ENCODE peak calls at places on chromosomes 1 and 21, in nine cellular contexts. V is stomach, T is A549, F is body of pancreas, E is HCT116, L is Peyer's patch, P is spleen, H is IMR-90, Q is uterus. K is an unnamed sample.

GRCh38 chr1:20233394-20233793 is 47.1 kb upstream of the PLA2G2C start:
- DNase-seq in V (no peak), T (peak; percentile 31), F (no peak), E (peak; percentile 21), L (no peak), P (no peak), H (peak; percentile 38), Q (no peak), K (peak; percentile 17)

GRCh38 chr1:39922139-39922757 is 20.5 kb upstream of the MYCL start:
- DNase-seq in V (no peak), T (no peak), F (no peak), E (no peak), L (no peak), P (no peak), H (no peak), Q (no peak), K (no peak)

GRCh38 chr21:25107708-25108107 is 499.6 kb downstream of the MRPL39 start:
- DNase-seq in V (no peak), T (no peak), F (no peak), E (no peak), L (no peak), P (no peak), H (peak; percentile 94), Q (no peak), K (no peak)

GRCh38 chr1:174160109-174160473 is 771 bp downstream of the RABGAP1L start:
- DNase-seq in V (peak; percentile 66), T (peak; percentile 11), F (peak; percentile 62), E (no peak), L (peak; percentile 85), P (peak; percentile 84), H (peak; percentile 39), Q (peak; percentile 24), K (peak; percentile 78)

GRCh38 chr1:184052194-184052559 is 647 bp downstream of the TSEN15 start:
- DNase-seq in V (no peak), T (no peak), F (no peak), E (no peak), L (no peak), P (no peak), H (no peak), Q (no peak), K (peak; percentile 53)

GRCh38 chr1:57831624-57832023 is 407.8 kb upstream of the DAB1 start:
- DNase-seq in V (no peak), T (peak; percentile 1), F (no peak), E (no peak), L (no peak), P (no peak), H (no peak), Q (no peak), K (no peak)

GRCh38 chr1:155131285-155131684 is 3.6 kb downstream of the EFNA1 start:
- DNase-seq in V (peak; percentile 78), T (no peak), F (peak; percentile 85), E (no peak), L (peak; percentile 88), P (no peak), H (no peak), Q (no peak), K (no peak)

GRCh38 chr1:56424744-56425493 is 154.4 kb downstream of the PLPP3 start:
- DNase-seq in V (peak; percentile 68), T (peak; percentile 29), F (peak; percentile 60), E (peak; percentile 36), L (no peak), P (no peak), H (peak; percentile 71), Q (peak; percentile 37), K (no peak)

GRCh38 chr1:227709451-227709850 is 25.7 kb downstream of the JMJD4 start:
- DNase-seq in V (no peak), T (no peak), F (no peak), E (no peak), L (no peak), P (no peak), H (no peak), Q (no peak), K (no peak)

DNA sequence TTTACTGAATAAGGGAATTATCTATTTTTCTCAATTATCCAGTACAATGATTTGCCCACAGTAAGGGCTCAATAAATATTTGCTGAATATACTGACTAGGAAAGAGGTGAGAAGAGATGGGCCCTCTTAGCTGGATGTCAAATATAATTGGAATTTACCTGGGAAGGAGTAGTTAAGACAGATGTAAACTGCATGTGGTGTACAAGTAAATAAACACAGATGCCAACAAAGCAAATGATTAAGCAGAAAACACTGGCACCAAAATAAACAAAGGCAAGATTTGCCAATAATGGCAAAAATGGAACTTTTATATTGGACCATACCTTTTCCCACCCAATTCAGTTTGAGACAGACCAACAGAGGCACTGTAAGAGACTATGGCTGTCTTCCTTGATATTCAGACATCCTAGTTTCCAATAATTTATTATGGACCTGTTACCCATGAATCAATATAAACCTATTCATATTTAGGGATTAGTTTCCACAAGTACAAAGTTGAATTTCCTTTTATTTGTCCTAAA is 7.4 kb downstream of the PNRC2 start:
- DNase-seq in V (no peak), T (no peak), F (no peak), E (no peak), L (no peak), P (no peak), H (no peak), Q (no peak), K (no peak)
- TF ChIP-seq POLR2A in V (no peak), T (no peak), F (no peak), E (no peak), L (no peak), P (no peak), H (no peak), Q (no peak), K (no peak)

DNA sequence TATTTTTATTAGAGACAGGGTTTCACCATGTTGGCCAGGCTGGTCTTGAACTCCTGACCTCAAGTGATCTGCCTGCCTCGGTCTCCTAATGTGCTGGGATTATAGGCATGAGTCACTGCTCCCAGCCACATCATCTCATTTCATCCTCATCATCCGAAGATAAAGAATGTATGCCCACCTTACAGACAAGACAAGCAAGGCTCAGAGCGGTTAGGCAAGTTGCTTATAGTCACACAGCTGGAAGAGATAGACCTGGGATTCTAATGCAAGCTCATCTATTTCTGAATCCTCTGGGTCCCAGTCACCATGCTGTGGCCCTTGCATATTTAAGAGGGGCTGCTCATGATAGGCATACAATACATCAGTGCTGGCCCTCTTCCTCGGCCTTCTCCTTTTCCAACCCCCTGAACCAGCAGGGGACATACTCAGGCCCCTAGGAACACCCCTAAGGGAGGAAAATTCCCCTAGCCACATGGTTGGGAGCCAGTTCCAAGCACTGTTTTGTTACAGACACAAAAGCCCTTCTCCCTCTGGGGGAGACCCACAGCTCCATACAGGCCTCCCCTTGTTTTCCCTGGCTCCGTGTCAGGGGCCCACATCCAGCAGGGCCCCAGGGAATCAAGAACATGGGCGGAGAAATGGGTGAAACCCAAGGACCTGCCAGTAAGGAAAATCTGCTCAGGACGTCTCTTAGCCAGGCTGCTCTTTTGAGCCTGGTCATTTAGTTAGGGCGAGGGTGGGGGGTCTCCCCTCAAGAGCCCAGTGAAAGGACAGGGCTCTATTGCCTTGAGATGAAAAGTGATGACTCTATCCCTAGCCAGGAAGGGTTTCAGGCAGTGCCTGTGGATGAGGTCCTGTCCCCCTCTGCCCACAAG is 6.9 kb downstream of the CSRP1 start:
- DNase-seq in V (no peak), T (no peak), F (no peak), E (no peak), L (no peak), P (no peak), H (no peak), Q (no peak), K (no peak)
- TF ChIP-seq POLR2A in V (no peak), T (no peak), F (no peak), E (no peak), L (no peak), P (no peak), H (no peak), Q (no peak), K (no peak)

DNA sequence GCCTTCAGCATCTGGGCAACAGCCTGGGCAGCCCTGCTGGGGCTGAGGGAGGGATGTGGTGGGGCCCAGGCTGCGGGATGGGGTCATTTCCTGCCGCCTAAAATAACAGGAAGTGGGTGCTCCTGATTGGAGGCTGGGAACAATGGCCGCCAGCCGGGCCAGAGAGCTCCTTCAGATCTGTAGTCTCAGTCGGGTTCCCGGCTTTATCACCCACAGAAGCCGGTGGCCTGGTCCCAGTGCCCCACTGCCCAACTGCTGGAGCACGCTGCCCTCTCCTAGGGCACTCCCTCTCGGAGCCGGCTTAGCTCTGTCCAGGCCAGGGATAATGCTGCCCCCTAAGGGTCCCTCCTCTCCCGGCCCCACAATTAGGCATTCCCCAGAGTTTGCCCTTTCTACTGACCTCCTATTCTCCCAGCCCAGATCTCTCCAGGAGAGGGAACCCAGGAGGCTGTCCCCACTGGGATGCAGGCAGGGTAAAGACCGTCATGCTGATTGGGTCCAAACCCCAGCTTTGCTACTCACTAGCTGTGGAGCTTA is 5.1 kb downstream of the MAP7D1 start:
- DNase-seq in V (peak; percentile 60), T (peak; percentile 47), F (peak; percentile 60), E (no peak), L (no peak), P (peak; percentile 91), H (peak; percentile 71), Q (peak; percentile 63), K (peak; percentile 52)
- TF ChIP-seq POLR2A in V (no peak), T (no peak), F (peak; percentile 31), E (no peak), L (no peak), P (no peak), H (peak; percentile 71), Q (no peak), K (no peak)

GRCh38 chr1:160666079-160666442 is 19.2 kb upstream of the SLAMF1 start:
- DNase-seq in V (no peak), T (no peak), F (no peak), E (no peak), L (no peak), P (no peak), H (no peak), Q (no peak), K (no peak)

GRCh38 chr1:160667896-160668295 is 21.1 kb upstream of the SLAMF1 start:
- DNase-seq in V (no peak), T (no peak), F (no peak), E (no peak), L (no peak), P (no peak), H (no peak), Q (no peak), K (no peak)

GRCh38 chr1:160662888-160663287 is 16.0 kb upstream of the SLAMF1 start:
- DNase-seq in V (no peak), T (no peak), F (no peak), E (no peak), L (no peak), P (no peak), H (no peak), Q (no peak), K (no peak)

GRCh38 chr1:160664573-160665051 is 17.8 kb upstream of the SLAMF1 start:
- DNase-seq in V (no peak), T (no peak), F (no peak), E (no peak), L (no peak), P (no peak), H (no peak), Q (no peak), K (no peak)

DNA sequence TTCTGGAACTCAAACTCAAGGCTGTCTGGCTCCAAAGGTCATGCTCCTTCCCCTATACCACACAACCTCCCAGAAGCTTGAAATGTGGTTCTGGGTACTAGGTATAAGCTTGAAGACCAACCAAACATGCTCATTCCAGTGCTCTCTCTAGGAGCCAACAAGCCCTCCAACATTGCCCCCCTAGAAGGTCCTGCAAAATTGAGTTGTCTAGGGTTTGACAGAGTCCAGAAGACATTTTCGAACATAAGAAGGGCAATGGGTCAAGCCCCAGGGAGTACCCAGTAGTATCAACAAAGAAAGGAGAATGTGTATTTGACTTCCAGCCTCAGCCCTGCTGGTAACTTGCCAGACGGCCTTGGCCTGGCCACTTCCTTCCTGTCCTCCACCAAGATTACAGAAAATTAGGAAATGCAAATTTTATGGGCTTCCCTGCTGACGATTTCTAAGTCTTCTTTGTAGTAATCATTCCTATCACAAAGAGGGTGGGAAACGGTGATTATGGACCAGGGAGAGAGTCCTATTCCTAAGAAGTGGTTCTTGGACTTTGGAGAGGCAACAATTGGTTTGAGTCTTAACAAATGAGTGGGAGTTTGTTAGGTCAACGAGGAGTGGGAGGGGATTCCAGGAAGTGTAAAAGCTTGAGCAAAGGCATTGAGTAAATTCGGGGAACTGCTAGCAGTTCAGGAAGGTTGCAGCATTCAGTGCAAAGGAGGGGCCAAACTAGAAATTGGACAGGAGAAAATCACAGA is 18.7 kb upstream of the SLAMF1 start:
- DNase-seq in V (peak; percentile 52), T (no peak), F (peak; percentile 57), E (no peak), L (no peak), P (peak; percentile 85), H (no peak), Q (peak; percentile 34), K (no peak)
- TF ChIP-seq POLR2A in V (no peak), T (no peak), F (no peak), E (no peak), L (no peak), P (no peak), H (no peak), Q (no peak), K (no peak)